ENCODE peak calls at places on chromosomes 5 and 9, in ten cellular contexts. F, M, J, C, U, B, R, G, O and P are unnamed samples.

GRCh38 chr5:126851441-126852103 is 74.6 kb downstream of the LMNB1 start:
- DNase-seq in G (no peak), F (no peak), J (no peak), O (no peak), B (no peak), R (no peak), U (no peak), M (no peak), C (peak; percentile 45), P (no peak)

GRCh38 chr5:65394078-65394477 is 87.6 kb downstream of the ADAMTS6 start:
- DNase-seq in O (no peak), R (peak; percentile 82), G (no peak), C (peak; percentile 97), B (peak; percentile 20), U (no peak), F (no peak), M (peak; percentile 98), J (no peak), P (no peak)

GRCh38 chr9:98120476-98120875 is 1.5 kb upstream of the TRIM14 start:
- DNase-seq in R (no peak), C (no peak), F (no peak), O (no peak), G (no peak), M (no peak), J (no peak), B (peak; percentile 54), U (no peak), P (peak; percentile 65)

GRCh38 chr5:39100851-39101396 is 26.7 kb upstream of the RICTOR start:
- DNase-seq in R (peak; percentile 91), U (peak; percentile 94), B (no peak), M (peak; percentile 96), J (no peak), F (no peak), C (peak; percentile 87), G (no peak), O (no peak), P (peak; percentile 95)

GRCh38 chr9:2780846-2781245 is 63.0 kb downstream of the PUM3 start:
- DNase-seq in C (no peak), U (no peak), R (no peak), M (no peak), B (no peak), G (no peak), F (no peak), J (no peak), O (no peak), P (peak; percentile 69)

GRCh38 chr5:115324021-115324420 is 27.6 kb upstream of the CCDC112 start:
- DNase-seq in F (no peak), O (no peak), M (no peak), B (no peak), G (no peak), R (peak; percentile 11), U (no peak), J (no peak), C (peak; percentile 18), P (no peak)

GRCh38 chr5:133799556-133799955 is 168.9 kb downstream of the C5orf15 start:
- DNase-seq in B (no peak), M (no peak), R (no peak), O (no peak), C (no peak), F (no peak), J (no peak), U (no peak), G (no peak), P (no peak)

GRCh38 chr9:124869466-124869985 is 7.6 kb downstream of the ARPC5L start:
- DNase-seq in O (peak; percentile 62), M (no peak), J (no peak), R (no peak), F (peak; percentile 35), G (peak; percentile 43), C (no peak), B (peak; percentile 64), U (peak; percentile 69), P (peak; percentile 22)

GRCh38 chr9:107119294-107119693 is 163.8 kb upstream of the RAD23B start:
- DNase-seq in J (no peak), R (no peak), O (no peak), U (no peak), C (peak; percentile 18), G (no peak), M (no peak), F (no peak), B (no peak), P (no peak)

GRCh38 chr5:165630211-165630866 is 2124.9 kb downstream of the MAT2B start:
- DNase-seq in M (peak; percentile 10), O (peak; percentile 72), F (no peak), C (peak; percentile 81), R (peak; percentile 62), B (peak; percentile 84), J (peak; percentile 6), U (peak; percentile 58), G (no peak), P (peak; percentile 12)

GRCh38 chr5:171092194-171092593 is 216.9 kb upstream of the TLX3 start:
- DNase-seq in B (no peak), M (peak; percentile 39), F (no peak), R (peak; percentile 6), C (peak; percentile 60), G (no peak), J (no peak), O (no peak), U (peak; percentile 69), P (no peak)

GRCh38 chr5:50856720-50857119 is 190.3 kb downstream of the PARP8 start:
- DNase-seq in G (no peak), O (no peak), M (no peak), J (no peak), B (no peak), F (no peak), R (no peak), C (no peak), U (no peak), P (no peak)

GRCh38 chr9:99825158-99826046 is 3.7 kb downstream of the NR4A3 start:
- DNase-seq in F (no peak), C (no peak), U (no peak), R (no peak), O (peak; percentile 64), J (no peak), G (no peak), M (no peak), B (no peak), P (no peak)

GRCh38 chr5:10702911-10703491 is 58.0 kb downstream of the DAP start:
- DNase-seq in M (no peak), R (peak; percentile 82), G (no peak), C (peak; percentile 35), F (no peak), J (no peak), B (peak; percentile 58), U (peak; percentile 71), O (no peak), P (peak; percentile 94)

GRCh38 chr5:134468921-134469400 is 56.5 kb upstream of the JADE2 start:
- DNase-seq in M (no peak), O (no peak), R (no peak), J (no peak), U (no peak), G (no peak), F (no peak), C (no peak), B (no peak), P (no peak)

GRCh38 chr5:149857499-149857898 is 87.1 kb downstream of the PDE6A start:
- DNase-seq in F (no peak), M (peak; percentile 82), U (peak; percentile 59), J (no peak), B (peak; percentile 49), O (no peak), C (peak; percentile 80), G (no peak), R (peak; percentile 89), P (no peak)

GRCh38 chr5:88734191-88734640 is 148.8 kb downstream of the MEF2C start:
- DNase-seq in M (no peak), O (no peak), C (peak; percentile 18), B (no peak), F (no peak), U (no peak), G (no peak), J (no peak), R (no peak), P (no peak)

GRCh38 chr9:109452761-109453160 is 45.3 kb downstream of the PTPN3 start:
- DNase-seq in J (no peak), U (peak; percentile 79), M (no peak), G (no peak), O (no peak), F (no peak), C (peak; percentile 89), R (peak; percentile 92), B (no peak), P (peak; percentile 99)

GRCh38 chr9:123400926-123401503 is 45.0 kb downstream of the CRB2 start:
- DNase-seq in J (no peak), C (no peak), B (no peak), F (no peak), O (no peak), R (no peak), G (no peak), M (no peak), U (no peak), P (no peak)

GRCh38 chr9:127608104-127608966 is 3.7 kb upstream of the STXBP1 start:
- DNase-seq in U (peak; percentile 98), B (peak; percentile 92), M (no peak), G (peak; percentile 65), F (peak; percentile 66), R (no peak), C (peak; percentile 52), J (peak; percentile 84), O (peak; percentile 86), P (peak; percentile 91)

GRCh38 chr9:21708225-21708624 is 94.2 kb upstream of the MTAP start:
- DNase-seq in C (no peak), F (no peak), J (no peak), M (peak; percentile 55), G (no peak), U (peak; percentile 44), B (no peak), R (no peak), O (no peak), P (no peak)